ENCODE peak calls at places on chromosomes 11 and 22, in five cellular contexts. F, L, E, D and Y are unnamed samples.

GRCh38 chr11:64233913-64234839 is at the start of gene VEGFB:
- DNase-seq in E (no peak), L (peak; percentile 59), D (peak; percentile 94), F (no peak), Y (peak; percentile 87)

GRCh38 chr11:62544521-62545436 is 1.8 kb downstream of the AHNAK start:
- DNase-seq in L (peak; percentile 62), F (no peak), E (no peak), D (peak; percentile 73), Y (peak; percentile 31)

GRCh38 chr11:44776840-44777536 is 50.2 kb downstream of the TSPAN18 start:
- DNase-seq in D (no peak), E (no peak), L (no peak), F (no peak), Y (no peak)

GRCh38 chr22:29314074-29314473 is 1.4 kb downstream of the RASL10A start:
- DNase-seq in D (peak; percentile 88), E (no peak), L (no peak), F (no peak), Y (no peak)

GRCh38 chr11:813440-814096 is 3.8 kb downstream of the RPLP2 start:
- DNase-seq in E (no peak), F (no peak), L (no peak), D (no peak), Y (peak; percentile 30)

GRCh38 chr11:64007629-64008282 is 21.5 kb downstream of the OTUB1 start:
- DNase-seq in F (no peak), E (peak; percentile 54), L (peak; percentile 84), D (peak; percentile 99), Y (peak; percentile 74)

GRCh38 chr22:50074551-50075042 is 10.6 kb downstream of the MLC1 start:
- DNase-seq in D (peak; percentile 79), F (no peak), L (peak; percentile 49), E (no peak), Y (no peak)

GRCh38 chr11:64219354-64219684 is 6.7 kb downstream of the TRPT1 start:
- DNase-seq in D (peak; percentile 18), E (no peak), F (no peak), L (no peak), Y (no peak)

GRCh38 chr11:73957654-73958361 is 7.0 kb downstream of the DNAJB13 start:
- DNase-seq in D (no peak), F (no peak), E (no peak), L (no peak), Y (no peak)

GRCh38 chr22:39553429-39553828 is 17.1 kb upstream of the CACNA1I start:
- DNase-seq in L (no peak), D (no peak), F (no peak), E (no peak), Y (no peak)

GRCh38 chr22:38832005-38832978 is 11.5 kb downstream of the NPTXR start:
- DNase-seq in E (no peak), F (no peak), D (peak; percentile 65), L (no peak), Y (no peak)

GRCh38 chr22:24576793-24577192 is 16.1 kb downstream of the LRRC75B start:
- DNase-seq in F (no peak), L (no peak), E (no peak), D (no peak), Y (no peak)

GRCh38 chr11:76206327-76207081 is at the start of gene WNT11:
- DNase-seq in L (peak; percentile 69), F (no peak), E (no peak), D (peak; percentile 92), Y (peak; percentile 51)

GRCh38 chr22:24727218-24727851 is 47.2 kb downstream of the PIWIL3 start:
- DNase-seq in F (peak; percentile 81), L (peak; percentile 53), E (peak; percentile 72), D (peak; percentile 31), Y (peak; percentile 85)

GRCh38 chr11:116281173-116282160 is 491.3 kb downstream of the BUD13 start:
- DNase-seq in D (peak; percentile 60), L (no peak), F (no peak), E (no peak), Y (no peak)

GRCh38 chr11:19079643-19080440 is 19.3 kb upstream of the MRGPRX2 start:
- DNase-seq in D (peak; percentile 85), F (peak; percentile 94), L (peak; percentile 95), E (peak; percentile 47), Y (peak; percentile 100)

GRCh38 chr11:45801723-45802315 is 3.1 kb upstream of the SLC35C1 start:
- DNase-seq in E (no peak), L (peak; percentile 53), F (no peak), D (peak; percentile 84), Y (no peak)

GRCh38 chr11:126930100-126930841 is 70.3 kb downstream of the KIRREL3 start:
- DNase-seq in F (peak; percentile 23), L (peak; percentile 35), D (no peak), E (no peak), Y (no peak)

GRCh38 chr11:57432714-57433163 is 5.8 kb upstream of the SLC43A3 start:
- DNase-seq in E (no peak), L (peak; percentile 90), F (peak; percentile 90), D (no peak), Y (peak; percentile 69)

GRCh38 chr11:1158681-1159525 is 1.1 kb downstream of the MUC5AC start:
- DNase-seq in E (no peak), F (no peak), L (no peak), D (peak; percentile 72), Y (no peak)

GRCh38 chr22:20206709-20207215 is 55.9 kb upstream of the CCDC188 start:
- DNase-seq in L (peak; percentile 60), E (no peak), F (no peak), D (no peak), Y (peak; percentile 61)

GRCh38 chr22:50305658-50306566 is 1.5 kb downstream of the PLXNB2 start:
- DNase-seq in D (peak; percentile 100), L (peak; percentile 98), E (peak; percentile 66), F (peak; percentile 91), Y (peak; percentile 93)

GRCh38 chr11:82823635-82824614 is 76.3 kb downstream of the PRCP start:
- DNase-seq in L (no peak), D (no peak), E (no peak), F (no peak), Y (no peak)

GRCh38 chr22:46737105-46737975 is 712 bp downstream of the CERK start:
- DNase-seq in L (peak; percentile 62), F (peak; percentile 22), E (no peak), D (peak; percentile 93), Y (no peak)

GRCh38 chr22:37428649-37429586 is 1.6 kb upstream of the ELFN2 start:
- DNase-seq in L (peak; percentile 64), D (peak; percentile 93), E (peak; percentile 37), F (peak; percentile 24), Y (no peak)

GRCh38 chr11:9774591-9775392 is 110.9 kb downstream of the SWAP70 start:
- DNase-seq in E (no peak), F (peak; percentile 92), L (peak; percentile 88), D (peak; percentile 95), Y (no peak)

GRCh38 chr11:9773524-9773923 is 109.6 kb downstream of the SWAP70 start:
- DNase-seq in D (no peak), E (no peak), F (no peak), L (no peak), Y (no peak)

GRCh38 chr11:9775393-9775780 is 111.5 kb downstream of the SWAP70 start:
- DNase-seq in L (no peak), E (no peak), F (no peak), D (no peak), Y (no peak)

GRCh38 chr11:9772218-9772617 is 108.3 kb downstream of the SWAP70 start:
- DNase-seq in D (no peak), L (no peak), F (no peak), E (no peak), Y (no peak)

DNA sequence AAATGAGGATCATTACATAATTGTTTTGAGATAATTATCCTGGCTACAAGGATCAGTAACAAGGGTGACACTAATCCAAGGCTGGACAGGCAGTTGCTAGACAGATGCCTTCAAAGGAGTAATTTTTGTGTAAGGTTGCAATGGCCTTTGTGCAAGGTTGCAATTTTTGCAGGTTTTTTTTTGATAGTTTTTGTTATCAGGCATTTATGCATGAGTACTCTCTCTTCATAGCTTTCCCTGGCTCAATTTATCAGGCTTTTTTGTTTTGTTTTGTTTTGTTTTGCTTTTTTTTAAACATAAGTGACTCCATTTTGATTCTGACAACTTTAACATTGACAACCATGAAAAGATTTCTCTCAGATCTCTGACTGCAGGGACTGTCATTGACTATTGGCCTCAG is 110.2 kb downstream of the SWAP70 start:
- DNase-seq in D (no peak), L (no peak), F (no peak), E (no peak), Y (no peak)
- H3K4me2 ChIP-seq in D (peak overlapping the region; percentile 40), L (no peak overlapping the region), F (peak overlapping the region; percentile 60), E (no peak overlapping the region), Y (no peak overlapping the region)

DNA sequence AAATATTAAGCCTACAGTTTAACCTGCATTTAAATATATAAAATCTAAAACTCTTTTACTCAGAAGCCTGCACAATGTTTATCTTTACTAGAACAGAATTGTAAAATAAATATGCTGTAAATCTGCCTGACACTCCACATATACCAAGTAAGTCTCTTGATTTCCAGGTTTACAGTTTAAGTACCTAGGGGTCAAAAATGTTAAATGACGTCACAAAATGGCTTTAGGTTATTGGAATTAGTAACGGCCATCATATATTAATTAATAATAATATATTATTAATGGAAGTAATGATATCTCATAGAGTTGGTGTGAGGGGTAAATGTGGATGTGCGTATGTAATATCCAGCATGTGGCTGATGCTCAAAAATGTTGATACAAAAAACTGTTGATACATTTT is 114.8 kb upstream of the ANO5 start:
- DNase-seq in L (no peak), F (no peak), D (no peak), E (no peak), Y (no peak)
- H3K4me2 ChIP-seq in L (no peak overlapping the region), F (no peak overlapping the region), D (no peak overlapping the region), E (no peak overlapping the region), Y (no peak overlapping the region)

DNA sequence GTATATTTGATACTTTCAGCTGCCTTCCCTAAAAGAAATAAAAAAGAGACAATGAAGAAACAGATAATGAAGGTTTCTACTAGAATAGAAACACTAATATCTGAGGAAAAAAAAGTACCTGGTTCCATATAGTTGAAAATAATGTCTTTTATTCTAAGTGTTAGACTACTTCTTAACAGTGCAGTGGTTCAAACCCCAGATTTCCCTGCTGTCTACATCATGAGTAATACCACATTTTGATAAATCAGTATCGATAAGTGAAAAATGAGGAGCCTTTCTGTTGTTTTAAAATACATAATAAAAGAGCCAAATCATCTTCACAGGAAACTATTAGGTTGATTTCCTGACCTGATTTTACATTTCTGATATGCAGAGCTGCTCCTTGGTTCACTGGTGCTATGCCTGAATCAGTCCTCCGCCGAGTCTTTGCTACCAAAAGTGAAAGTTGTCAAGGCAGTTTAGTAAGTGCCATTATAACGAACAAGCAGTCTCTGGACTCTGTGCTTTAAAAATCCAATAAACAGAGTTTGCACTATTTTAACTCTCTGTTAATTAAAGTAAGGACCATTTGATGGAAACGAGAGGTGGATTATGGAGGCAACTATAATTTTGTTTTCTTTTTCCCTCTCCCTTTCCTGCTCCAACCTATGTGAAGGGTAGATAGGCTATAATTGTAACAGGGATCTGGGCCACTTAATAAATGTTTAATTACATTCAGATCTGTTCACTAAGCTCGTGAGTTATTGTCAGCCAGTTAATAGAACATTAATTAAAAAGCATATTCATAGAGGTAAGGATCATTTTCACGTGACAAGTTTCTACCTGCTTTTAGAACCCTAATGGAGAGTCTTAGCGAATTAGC is 724.5 kb upstream of the RAG2 start:
- DNase-seq in F (no peak), E (no peak), L (no peak), D (no peak), Y (no peak)
- H3K4me2 ChIP-seq in F (no peak overlapping the region), E (no peak overlapping the region), L (no peak overlapping the region), D (no peak overlapping the region), Y (no peak overlapping the region)

GRCh38 chr11:33692013-33692504 is 8.6 kb downstream of the C11orf91 start:
- DNase-seq in F (peak; percentile 97), L (peak; percentile 98), D (no peak), E (peak; percentile 81), Y (peak; percentile 77)
- H3K4me2 ChIP-seq in F (peak overlapping the region; percentile 79), L (peak overlapping the region; percentile 81), D (peak overlapping the region; percentile 69), E (peak overlapping the region; percentile 76), Y (peak overlapping the region; percentile 81)